ENCODE peak calls at places on chromosomes 1 and 21, in five cellular contexts. One of them, this sample, is unnamed.

GRCh38 chr1:57672741-57673140 is 248.9 kb upstream of the DAB1 start:
- DNase-seq in IMR-90: no peak
- DNase-seq in H1: no peak
- DNase-seq in HepG2: no peak
- DNase-seq in K562: no peak
- DNase-seq in this sample: no peak

GRCh38 chr1:234731371-234732085 is 121.5 kb upstream of the IRF2BP2 start:
- DNase-seq in K562: no peak
- DNase-seq in HepG2: peak
- DNase-seq in H1: no peak
- DNase-seq in IMR-90: peak
- DNase-seq in this sample: peak

GRCh38 chr1:157496121-157496526 is 56.2 kb downstream of the FCRL5 start:
- DNase-seq in IMR-90: peak
- DNase-seq in K562: peak
- DNase-seq in H1: peak
- DNase-seq in HepG2: peak
- DNase-seq in this sample: peak

GRCh38 chr1:29800522-29800956 is 564.2 kb downstream of the PTPRU start:
- DNase-seq in K562: no peak
- DNase-seq in HepG2: no peak
- DNase-seq in H1: no peak
- DNase-seq in IMR-90: no peak
- DNase-seq in this sample: no peak

GRCh38 chr1:39407889-39408640 is 83.4 kb upstream of the BMP8A start:
- DNase-seq in H1: no peak
- DNase-seq in K562: no peak
- DNase-seq in IMR-90: no peak
- DNase-seq in HepG2: peak
- DNase-seq in this sample: no peak

GRCh38 chr1:173862769-173863223 is 5.0 kb downstream of the GAS5 start:
- DNase-seq in IMR-90: no peak
- DNase-seq in K562: peak
- DNase-seq in HepG2: no peak
- DNase-seq in H1: no peak
- DNase-seq in this sample: no peak

GRCh38 chr1:60950431-60951068 is 131.8 kb upstream of the NFIA start:
- DNase-seq in HepG2: no peak
- DNase-seq in H1: no peak
- DNase-seq in IMR-90: no peak
- DNase-seq in K562: no peak
- DNase-seq in this sample: no peak

GRCh38 chr1:203871114-203871875 is 9.9 kb downstream of the SNRPE start:
- DNase-seq in H1: no peak
- DNase-seq in K562: peak
- DNase-seq in IMR-90: peak
- DNase-seq in HepG2: peak
- DNase-seq in this sample: peak

GRCh38 chr1:21162740-21163464 is 13.8 kb downstream of the EIF4G3 start:
- DNase-seq in IMR-90: no peak
- DNase-seq in H1: no peak
- DNase-seq in HepG2: no peak
- DNase-seq in K562: no peak
- DNase-seq in this sample: no peak

GRCh38 chr1:217425528-217425927 is 205.4 kb downstream of the GPATCH2 start:
- DNase-seq in IMR-90: no peak
- DNase-seq in HepG2: no peak
- DNase-seq in H1: no peak
- DNase-seq in K562: no peak
- DNase-seq in this sample: no peak

GRCh38 chr1:82452096-82452495 is 651.4 kb downstream of the ADGRL2 start:
- DNase-seq in IMR-90: no peak
- DNase-seq in H1: no peak
- DNase-seq in K562: no peak
- DNase-seq in HepG2: no peak
- DNase-seq in this sample: no peak

GRCh38 chr1:43354936-43355335 is 3.8 kb upstream of the CDC20 start:
- DNase-seq in HepG2: no peak
- DNase-seq in H1: no peak
- DNase-seq in IMR-90: peak
- DNase-seq in K562: no peak
- DNase-seq in this sample: no peak

GRCh38 chr21:38416791-38417190 is 81.5 kb downstream of the ERG start:
- DNase-seq in K562: no peak
- DNase-seq in H1: no peak
- DNase-seq in HepG2: no peak
- DNase-seq in IMR-90: no peak
- DNase-seq in this sample: no peak

GRCh38 chr1:181152892-181153633 is 64.6 kb downstream of the IER5 start:
- DNase-seq in HepG2: no peak
- DNase-seq in K562: peak
- DNase-seq in IMR-90: peak
- DNase-seq in H1: no peak
- DNase-seq in this sample: no peak

GRCh38 chr1:80099713-80100112 is 1093.2 kb upstream of the ADGRL4 start:
- DNase-seq in HepG2: no peak
- DNase-seq in IMR-90: no peak
- DNase-seq in H1: no peak
- DNase-seq in K562: no peak
- DNase-seq in this sample: no peak

GRCh38 chr21:41247561-41247968 is 69.0 kb upstream of the FAM3B start:
- DNase-seq in K562: peak
- DNase-seq in IMR-90: peak
- DNase-seq in H1: peak
- DNase-seq in HepG2: peak
- DNase-seq in this sample: no peak

GRCh38 chr1:241695454-241696171 is 43.5 kb downstream of the WDR64 start:
- DNase-seq in H1: no peak
- DNase-seq in HepG2: no peak
- DNase-seq in IMR-90: peak
- DNase-seq in K562: no peak
- DNase-seq in this sample: no peak

GRCh38 chr1:6743189-6744101 is 41.8 kb upstream of the CAMTA1 start:
- DNase-seq in HepG2: no peak
- DNase-seq in IMR-90: peak
- DNase-seq in H1: peak
- DNase-seq in K562: peak
- DNase-seq in this sample: peak

GRCh38 chr1:246128494-246129069 is 378.5 kb downstream of the SMYD3 start:
- DNase-seq in H1: no peak
- DNase-seq in IMR-90: no peak
- DNase-seq in K562: no peak
- DNase-seq in HepG2: no peak
- DNase-seq in this sample: no peak

GRCh38 chr1:40955266-40955665 is 24.2 kb upstream of the CTPS1 start:
- DNase-seq in H1: no peak
- DNase-seq in K562: no peak
- DNase-seq in IMR-90: no peak
- DNase-seq in HepG2: no peak
- DNase-seq in this sample: peak
- TF ChIP-seq MAFK in H1: no peak
- TF ChIP-seq MAFK in K562: no peak
- TF ChIP-seq MAFK in IMR-90: no peak
- TF ChIP-seq MAFK in HepG2: no peak
- TF ChIP-seq MAFK in this sample: no peak

DNA sequence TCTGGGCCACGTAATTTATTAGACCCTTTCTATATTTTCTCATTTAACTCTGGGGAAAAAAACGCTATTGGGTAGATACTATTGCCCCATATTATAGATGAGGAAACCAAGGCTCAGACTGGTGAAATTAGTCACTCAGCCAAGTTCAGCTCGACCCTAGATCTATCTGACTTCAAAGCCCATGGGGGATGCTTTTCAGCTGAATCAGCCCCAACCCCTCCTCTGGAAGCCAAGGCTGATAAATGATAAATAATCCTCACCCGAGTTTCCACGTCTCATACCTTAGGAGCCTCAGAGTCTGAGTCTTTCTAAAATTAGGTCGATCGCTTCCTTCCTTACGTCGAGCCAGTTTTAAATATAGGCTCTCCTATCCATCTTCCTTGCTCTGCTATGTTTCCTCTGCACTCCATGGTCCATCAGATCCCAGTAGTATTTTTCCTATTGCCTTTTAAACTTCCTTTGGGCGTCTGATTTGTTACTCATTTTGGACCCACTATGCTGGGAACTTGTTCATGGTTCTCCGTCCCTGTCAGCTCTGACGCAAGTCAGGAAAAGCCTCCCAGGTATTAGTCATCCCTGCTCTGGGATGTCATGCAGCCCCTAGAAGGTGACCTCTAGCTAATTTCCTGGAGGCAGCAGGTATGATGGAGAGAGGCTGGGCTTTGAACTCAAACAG is 122.8 kb downstream of the PLPP3 start:
- DNase-seq in IMR-90: peak
- DNase-seq in HepG2: peak
- DNase-seq in K562: no peak
- DNase-seq in H1: no peak
- DNase-seq in this sample: peak
- TF ChIP-seq MAFK in IMR-90: no peak
- TF ChIP-seq MAFK in HepG2: no peak
- TF ChIP-seq MAFK in K562: no peak
- TF ChIP-seq MAFK in H1: no peak
- TF ChIP-seq MAFK in this sample: no peak

GRCh38 chr1:1562556-1563195 is 12.0 kb downstream of the SSU72 start:
- DNase-seq in HepG2: no peak
- DNase-seq in IMR-90: no peak
- DNase-seq in K562: no peak
- DNase-seq in H1: no peak
- DNase-seq in this sample: no peak
- TF ChIP-seq MAFK in HepG2: no peak
- TF ChIP-seq MAFK in IMR-90: no peak
- TF ChIP-seq MAFK in K562: no peak
- TF ChIP-seq MAFK in H1: no peak
- TF ChIP-seq MAFK in this sample: no peak

GRCh38 chr1:99855914-99856450 is 5.8 kb downstream of the AGL start:
- DNase-seq in K562: no peak
- DNase-seq in HepG2: no peak
- DNase-seq in H1: no peak
- DNase-seq in IMR-90: peak
- DNase-seq in this sample: no peak
- TF ChIP-seq MAFK in K562: no peak
- TF ChIP-seq MAFK in HepG2: no peak
- TF ChIP-seq MAFK in H1: no peak
- TF ChIP-seq MAFK in IMR-90: no peak
- TF ChIP-seq MAFK in this sample: no peak

DNA sequence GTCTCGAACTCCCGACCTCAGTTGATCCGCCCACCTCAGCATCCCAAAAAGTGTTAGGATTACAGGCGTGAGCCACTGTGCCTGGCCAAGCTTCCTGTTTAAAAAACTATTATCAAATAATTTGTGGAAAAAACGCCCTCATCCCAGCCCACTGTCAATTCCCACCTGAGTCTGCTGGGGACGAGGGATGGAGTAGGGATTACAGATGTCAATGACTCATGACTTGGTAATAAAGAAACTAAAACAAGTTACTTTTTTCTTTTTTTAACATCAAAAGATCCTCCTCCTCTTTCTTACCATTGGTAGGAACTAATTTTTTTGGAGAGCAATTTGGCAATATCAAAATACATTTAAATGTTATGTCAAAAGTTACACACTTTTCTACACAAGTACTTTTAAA is 9.7 kb downstream of the CNN3 start:
- DNase-seq in HepG2: no peak
- DNase-seq in K562: no peak
- DNase-seq in H1: no peak
- DNase-seq in IMR-90: peak
- DNase-seq in this sample: no peak
- TF ChIP-seq MAFK in HepG2: no peak
- TF ChIP-seq MAFK in K562: no peak
- TF ChIP-seq MAFK in H1: no peak
- TF ChIP-seq MAFK in IMR-90: no peak
- TF ChIP-seq MAFK in this sample: no peak

DNA sequence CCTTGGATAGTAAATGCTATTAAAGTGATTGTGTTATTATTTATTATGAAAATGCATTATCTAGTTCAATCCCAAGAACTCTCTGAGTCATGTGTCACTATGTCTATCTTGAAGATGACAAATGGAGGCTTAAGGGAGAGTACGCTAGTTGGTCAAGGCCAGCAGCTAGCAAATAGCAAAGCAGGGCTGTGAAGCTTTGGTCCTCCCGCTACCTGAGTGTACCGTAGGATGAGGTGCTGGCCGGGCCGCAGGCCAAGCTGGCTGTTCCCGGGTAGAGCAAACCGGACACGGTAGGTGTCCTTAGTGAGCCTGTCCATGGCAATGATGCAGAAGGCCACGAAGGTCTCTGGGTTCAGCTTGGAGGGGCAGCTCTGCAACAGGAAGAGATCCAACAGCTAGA is 9.3 kb downstream of the CYB5RL start:
- DNase-seq in IMR-90: no peak
- DNase-seq in HepG2: no peak
- DNase-seq in K562: no peak
- DNase-seq in H1: no peak
- DNase-seq in this sample: no peak
- TF ChIP-seq MAFK in IMR-90: no peak
- TF ChIP-seq MAFK in HepG2: no peak
- TF ChIP-seq MAFK in K562: no peak
- TF ChIP-seq MAFK in H1: no peak
- TF ChIP-seq MAFK in this sample: no peak

GRCh38 chr1:55071477-55071876 is 32.1 kb downstream of the PCSK9 start:
- DNase-seq in HepG2: peak
- DNase-seq in K562: peak
- DNase-seq in IMR-90: peak
- DNase-seq in H1: no peak
- DNase-seq in this sample: peak
- TF ChIP-seq MAFK in HepG2: no peak
- TF ChIP-seq MAFK in K562: no peak
- TF ChIP-seq MAFK in IMR-90: no peak
- TF ChIP-seq MAFK in H1: no peak
- TF ChIP-seq MAFK in this sample: no peak

DNA sequence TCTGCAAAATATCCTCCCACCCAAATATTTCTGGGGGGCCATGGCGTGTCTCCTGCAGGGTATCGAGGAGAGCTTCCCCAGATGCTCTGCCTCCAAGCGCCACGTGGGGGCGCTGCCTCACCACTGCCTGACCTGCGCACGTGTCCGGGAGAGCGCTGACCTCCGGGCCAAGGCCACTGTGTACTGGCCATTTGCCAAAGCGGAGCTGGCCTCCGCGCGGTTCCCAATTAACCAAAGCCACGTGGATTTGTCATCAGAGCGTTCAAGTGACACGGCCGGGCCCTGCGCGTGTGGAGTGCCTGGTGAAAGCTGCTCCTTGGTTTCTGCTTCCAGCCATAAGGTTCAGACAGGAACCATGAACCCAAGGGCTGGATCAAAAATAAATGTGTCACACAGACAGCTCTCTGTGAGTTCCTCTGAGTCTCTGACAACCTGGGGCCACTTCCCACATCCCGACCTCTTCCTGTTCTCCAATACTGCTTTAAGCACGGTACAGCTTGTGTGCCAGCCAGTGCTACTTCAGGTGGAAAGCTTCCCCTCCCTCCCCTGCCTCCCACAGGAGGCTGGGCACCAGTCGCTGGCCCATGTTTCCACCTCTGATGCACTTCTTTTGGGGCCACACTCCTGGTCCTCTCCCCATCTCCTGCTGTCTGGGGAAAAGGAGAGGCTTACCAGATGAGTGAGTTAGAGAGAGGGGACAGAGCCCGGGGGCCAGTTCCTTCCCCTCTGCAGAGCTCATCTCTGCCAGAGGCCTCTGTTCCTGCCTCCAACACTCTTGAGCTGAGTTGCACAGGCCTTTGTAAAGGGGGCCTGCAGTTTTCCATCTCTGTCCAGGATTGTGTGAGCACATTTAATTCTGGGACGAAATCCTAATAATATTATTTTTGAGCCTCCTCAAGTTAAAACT is 26.1 kb downstream of the ZP4 start:
- DNase-seq in H1: peak
- DNase-seq in IMR-90: no peak
- DNase-seq in HepG2: peak
- DNase-seq in K562: peak
- DNase-seq in this sample: peak
- TF ChIP-seq MAFK in H1: no peak
- TF ChIP-seq MAFK in IMR-90: no peak
- TF ChIP-seq MAFK in HepG2: no peak
- TF ChIP-seq MAFK in K562: no peak
- TF ChIP-seq MAFK in this sample: no peak